ENCODE peak calls at places on chromosomes 11 and 22, in five cellular contexts. J is WTC11, P is A549, R is H1, V is HepG2. O is an unnamed sample.

GRCh38 chr11:66478823-66479740 is 1.2 kb upstream of the DPP3 start:
- DNase-seq in J (peak), P (peak), R (no peak), V (peak), O (peak)

GRCh38 chr11:130163346-130164220 is 4.0 kb downstream of the ST14 start:
- DNase-seq in J (no peak), R (no peak), V (peak), P (peak), O (no peak)

GRCh38 chr11:113991718-113992458 is 17.0 kb downstream of the HTR3A start:
- DNase-seq in V (no peak), P (no peak), J (no peak), R (no peak), O (no peak)

GRCh38 chr11:518463-519202 is 11.6 kb upstream of the RNH1 start:
- DNase-seq in J (peak), V (peak), P (peak), R (peak), O (peak)

GRCh38 chr11:123255909-123256308 is 60.9 kb upstream of the CLMP start:
- DNase-seq in R (no peak), V (no peak), J (peak), P (no peak), O (no peak)

GRCh38 chr11:17563248-17563647 is 16.2 kb downstream of the OTOG start:
- DNase-seq in J (peak), R (no peak), V (no peak), P (peak), O (no peak)

GRCh38 chr11:1422481-1422880 is 32.7 kb downstream of the BRSK2 start:
- DNase-seq in R (no peak), J (peak), P (peak), V (no peak), O (no peak)

GRCh38 chr11:123197711-123198110 is 2.7 kb upstream of the CLMP start:
- DNase-seq in R (no peak), V (no peak), P (no peak), J (no peak), O (no peak)

GRCh38 chr22:39690901-39691620 is 120.5 kb downstream of the CACNA1I start:
- DNase-seq in V (no peak), J (peak), R (no peak), P (no peak), O (no peak)

GRCh38 chr11:88246680-88247079 is 71.4 kb upstream of the RAB38 start:
- DNase-seq in J (no peak), V (no peak), R (no peak), P (peak), O (no peak)

GRCh38 chr11:134341805-134342571 is 10.2 kb downstream of the GLB1L2 start:
- DNase-seq in J (no peak), P (no peak), V (no peak), R (no peak), O (no peak)

GRCh38 chr22:30305519-30305905 is 16.2 kb upstream of the CASTOR1 start:
- DNase-seq in P (no peak), J (no peak), R (no peak), V (no peak), O (peak)

GRCh38 chr22:23786752-23787599 is at the start of gene SMARCB1:
- DNase-seq in R (no peak), V (peak), P (peak), J (peak), O (peak)

GRCh38 chr11:94134651-94135512 is 6.2 kb downstream of the PANX1 start:
- DNase-seq in J (no peak), R (no peak), V (no peak), P (no peak), O (peak)

GRCh38 chr11:26764825-26765224 is 43.0 kb upstream of the SLC5A12 start:
- DNase-seq in J (no peak), P (no peak), R (no peak), V (no peak), O (no peak)

GRCh38 chr22:21837184-21837979 is 30.1 kb downstream of the MAPK1 start:
- DNase-seq in P (peak), V (peak), J (no peak), R (peak), O (peak)

GRCh38 chr11:129333873-129334272 is 41.8 kb upstream of the BARX2 start:
- DNase-seq in P (no peak), J (no peak), V (no peak), R (no peak), O (no peak)

GRCh38 chr11:38169286-38169685 is 1571.2 kb upstream of the RAG2 start:
- DNase-seq in R (no peak), V (peak), P (no peak), J (no peak), O (peak)

GRCh38 chr11:8106679-8107078 is 25.7 kb downstream of the TUB start:
- DNase-seq in V (no peak), R (no peak), P (no peak), J (no peak), O (no peak)

GRCh38 chr11:19951558-19952083 is 208.7 kb downstream of the DBX1 start:
- DNase-seq in V (peak), R (no peak), J (no peak), P (peak), O (peak)

GRCh38 chr11:45083544-45084087 is 62.8 kb upstream of the PRDM11 start:
- DNase-seq in J (peak), R (no peak), V (peak), P (peak), O (no peak)

GRCh38 chr11:58394195-58394594 is 12.5 kb downstream of the OR5B3 start:
- DNase-seq in J (no peak), P (no peak), V (peak), R (no peak), O (peak)

GRCh38 chr22:31244044-31244942 is 32.2 kb downstream of the LIMK2 start:
- DNase-seq in V (peak), P (peak), J (peak), R (peak), O (peak)

GRCh38 chr11:104001474-104001873 is 35.0 kb upstream of the DDI1 start:
- DNase-seq in J (no peak), V (no peak), R (no peak), P (no peak), O (no peak)

GRCh38 chr22:35977136-35977535 is 51.5 kb downstream of the RBFOX2 start:
- DNase-seq in R (no peak), J (no peak), V (no peak), P (no peak), O (no peak)

GRCh38 chr11:63840356-63841060 is 1.6 kb downstream of the MARK2 start:
- DNase-seq in R (no peak), J (no peak), P (no peak), V (no peak), O (peak)

GRCh38 chr22:50016988-50017700 is 4.6 kb upstream of the IL17REL start:
- DNase-seq in P (no peak), R (no peak), J (no peak), V (no peak), O (no peak)

GRCh38 chr11:132719684-132720083 is 812.6 kb downstream of the OPCML start:
- DNase-seq in V (no peak), J (no peak), R (no peak), P (no peak), O (no peak)

GRCh38 chr22:30829901-30830550 is 135.4 kb downstream of the OSBP2 start:
- DNase-seq in R (no peak), V (no peak), J (no peak), P (peak), O (peak)

GRCh38 chr11:125429174-125429707 is 66.8 kb downstream of the FEZ1 start:
- DNase-seq in V (peak), P (peak), J (peak), R (peak), O (peak)

GRCh38 chr11:118373263-118373662 is 13.9 kb downstream of the UBE4A start:
- DNase-seq in R (no peak), P (no peak), J (no peak), V (no peak), O (no peak)

GRCh38 chr11:83051760-83052671 is 19.7 kb downstream of the RAB30 start:
- DNase-seq in J (no peak), V (no peak), R (no peak), P (peak), O (peak)

GRCh38 chr11:17741487-17741886 is 6.9 kb downstream of the KCNC1 start:
- DNase-seq in P (no peak), J (no peak), R (no peak), V (no peak), O (no peak)

GRCh38 chr22:44386386-44387035 is 73.8 kb upstream of the SHISAL1 start:
- DNase-seq in R (no peak), V (no peak), J (no peak), P (no peak), O (no peak)

GRCh38 chr11:19868281-19868821 is 155.7 kb downstream of the NAV2 start:
- DNase-seq in V (no peak), P (no peak), R (no peak), J (no peak), O (peak)

GRCh38 chr11:45052361-45052760 is 94.1 kb upstream of the PRDM11 start:
- DNase-seq in J (no peak), P (no peak), R (no peak), V (no peak), O (no peak)

GRCh38 chr11:31254411-31254810 is 115.1 kb downstream of the DCDC1 start:
- DNase-seq in V (no peak), J (no peak), P (no peak), R (no peak), O (no peak)

GRCh38 chr22:20651286-20651685 is 122.6 kb upstream of the SERPIND1 start:
- DNase-seq in J (no peak), R (no peak), P (no peak), V (no peak), O (no peak)
- TF ChIP-seq JUN in J (no peak), R (no peak), P (no peak), V (no peak), O (no peak)

GRCh38 chr11:121321614-121322243 is 29.2 kb downstream of the SC5D start:
- DNase-seq in R (peak), P (peak), J (peak), V (no peak), O (no peak)
- TF ChIP-seq JUN in R (no peak), P (no peak), J (no peak), V (no peak), O (no peak)

DNA sequence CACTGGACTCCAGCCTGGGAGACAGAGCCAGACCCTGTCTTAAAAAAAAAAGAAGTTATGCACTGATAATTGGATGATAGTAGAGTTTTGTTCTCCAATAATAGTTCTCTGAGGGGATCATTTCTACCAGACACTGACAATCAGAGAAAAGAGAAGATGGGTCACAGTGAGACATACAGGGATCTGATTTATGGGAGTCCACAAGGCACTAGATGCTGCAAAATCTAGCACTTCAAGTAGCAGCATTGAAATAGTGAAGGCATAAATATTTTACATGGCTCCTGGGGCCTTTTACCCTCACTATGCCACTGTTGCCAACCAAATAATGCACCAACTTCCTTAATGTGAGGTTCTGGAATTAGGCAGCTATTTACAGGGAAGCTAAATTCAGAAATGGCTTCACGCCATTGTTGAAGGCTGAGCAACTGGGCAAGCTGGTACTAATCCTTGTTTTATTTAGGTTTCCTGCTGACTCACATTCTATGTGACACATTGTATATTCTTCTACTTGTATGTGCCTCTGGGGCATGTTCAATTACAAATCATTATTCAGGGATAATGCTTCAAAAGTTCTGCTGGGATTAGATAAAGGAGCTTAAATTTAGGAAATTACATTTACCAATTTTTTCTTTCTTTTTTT is 38.2 kb upstream of the ABTB2 start:
- DNase-seq in P (peak), R (no peak), J (no peak), V (no peak), O (peak)
- TF ChIP-seq JUN in P (no peak), R (no peak), J (no peak), V (no peak), O (no peak)

GRCh38 chr11:28621648-28622215 is 513.5 kb downstream of the METTL15 start:
- DNase-seq in P (no peak), V (no peak), R (no peak), J (no peak), O (peak)
- TF ChIP-seq JUN in P (no peak), V (no peak), R (no peak), J (no peak), O (no peak)

GRCh38 chr11:61342207-61342803 is 9.3 kb downstream of the TKFC start:
- DNase-seq in P (no peak), R (no peak), J (no peak), V (no peak), O (no peak)

GRCh38 chr11:61347916-61348461 is 13.7 kb downstream of the CYB561A3 start:
- DNase-seq in R (no peak), J (no peak), V (no peak), P (no peak), O (peak)

GRCh38 chr11:61343792-61344745 is 11.0 kb downstream of the TKFC start:
- DNase-seq in V (no peak), J (no peak), R (no peak), P (no peak), O (no peak)

GRCh38 chr11:61345954-61346814 is 13.2 kb downstream of the TKFC start:
- DNase-seq in P (no peak), V (no peak), J (no peak), R (no peak), O (no peak)

DNA sequence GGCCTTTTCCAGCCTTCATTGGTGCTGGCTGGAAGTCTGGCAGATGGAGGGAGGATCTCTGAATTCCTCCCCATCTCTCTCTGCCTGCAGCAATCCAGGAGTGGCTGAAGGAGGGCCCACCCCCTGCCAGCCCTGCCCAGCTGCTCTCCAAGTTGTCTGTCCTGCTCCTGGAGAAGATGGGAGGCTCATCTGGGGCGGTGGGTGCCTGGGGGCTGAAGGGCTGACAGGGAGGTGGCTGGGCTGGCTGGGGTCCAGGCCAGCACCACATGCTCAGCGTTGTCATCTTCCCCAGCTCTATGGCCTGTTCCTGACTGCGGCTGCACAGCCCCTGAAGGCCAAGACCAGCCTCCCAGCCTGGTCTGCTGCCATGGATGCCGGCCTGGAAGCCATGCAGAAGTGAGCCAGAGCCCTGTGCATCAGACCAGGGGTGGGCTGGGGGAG is 12.2 kb downstream of the TKFC start:
- DNase-seq in P (no peak), V (no peak), J (no peak), R (no peak), O (no peak)
- TF ChIP-seq JUN in P (no peak), V (no peak), J (no peak), R (no peak), O (no peak)

DNA sequence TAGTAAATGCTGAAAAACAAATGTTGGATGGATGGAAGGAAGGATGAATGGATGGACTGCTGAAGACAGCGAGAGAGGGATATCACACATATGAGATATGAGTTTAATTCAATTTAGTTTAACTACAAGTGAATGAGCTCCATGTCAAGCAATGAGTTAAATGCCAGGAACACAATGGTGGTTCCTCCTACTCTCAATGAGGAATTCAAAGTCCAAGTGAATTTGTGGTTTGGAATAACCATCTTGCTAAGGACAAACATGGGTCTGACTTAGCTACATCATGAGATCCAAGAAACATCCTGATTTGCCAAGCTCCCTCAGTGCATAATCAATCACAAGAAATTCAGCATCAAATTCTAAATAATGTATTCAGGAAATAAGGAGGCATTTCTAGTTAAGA is 26.1 kb upstream of the PPP2R1B start:
- DNase-seq in J (no peak), R (no peak), P (no peak), V (peak), O (no peak)
- TF ChIP-seq JUN in J (no peak), R (no peak), P (no peak), V (no peak), O (no peak)

DNA sequence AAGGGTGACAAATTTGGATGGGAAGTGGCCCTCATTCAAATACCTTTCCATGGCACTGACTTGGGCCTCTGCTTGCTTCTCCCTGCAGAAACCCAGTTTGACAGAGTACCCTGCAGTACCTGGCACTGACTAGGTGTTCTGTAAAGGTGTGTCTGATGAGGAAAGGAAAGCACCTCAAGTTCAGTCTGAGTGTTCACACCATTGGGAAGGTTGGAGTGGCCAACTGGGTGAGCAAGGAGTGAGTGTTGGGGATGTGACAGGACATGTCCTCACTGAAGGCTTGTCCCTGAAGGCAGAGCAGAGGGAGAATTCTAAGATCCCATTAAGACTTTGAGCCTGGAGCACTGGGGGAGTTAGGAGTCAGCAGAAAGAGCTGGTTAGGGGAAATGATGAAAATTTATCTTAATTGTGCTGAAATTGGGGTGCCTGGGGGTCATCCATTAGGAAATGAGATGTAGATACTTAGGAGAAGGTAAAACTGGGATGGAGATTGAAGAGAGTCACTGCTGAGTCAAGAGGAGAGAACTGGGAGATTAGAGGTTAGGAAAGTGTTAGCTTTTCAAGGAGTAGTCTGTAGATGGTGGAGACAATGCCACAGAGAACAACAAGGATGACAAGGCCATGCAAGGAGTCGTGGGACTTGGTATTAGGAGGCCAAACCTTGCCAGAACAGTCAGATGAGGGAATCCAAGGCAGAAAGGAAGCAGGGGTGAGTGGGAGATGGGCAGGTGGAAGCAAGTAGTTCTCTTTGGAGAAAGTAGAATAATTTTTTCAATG is 6.1 kb downstream of the SREBF2 start:
- DNase-seq in R (no peak), P (no peak), J (no peak), V (no peak), O (no peak)
- TF ChIP-seq JUN in R (no peak), P (no peak), J (no peak), V (no peak), O (no peak)

GRCh38 chr11:69353696-69354544 is 60.0 kb downstream of the MYEOV start:
- DNase-seq in R (no peak), V (no peak), J (no peak), P (no peak), O (no peak)

GRCh38 chr11:69356703-69357457 is 62.9 kb downstream of the MYEOV start:
- DNase-seq in V (no peak), P (no peak), R (no peak), J (no peak), O (no peak)

GRCh38 chr11:69354545-69354897 is 60.6 kb downstream of the MYEOV start:
- DNase-seq in J (no peak), P (no peak), R (no peak), V (no peak), O (no peak)

GRCh38 chr11:69355959-69356702 is 62.2 kb downstream of the MYEOV start:
- DNase-seq in J (no peak), P (no peak), V (no peak), R (no peak), O (no peak)

DNA sequence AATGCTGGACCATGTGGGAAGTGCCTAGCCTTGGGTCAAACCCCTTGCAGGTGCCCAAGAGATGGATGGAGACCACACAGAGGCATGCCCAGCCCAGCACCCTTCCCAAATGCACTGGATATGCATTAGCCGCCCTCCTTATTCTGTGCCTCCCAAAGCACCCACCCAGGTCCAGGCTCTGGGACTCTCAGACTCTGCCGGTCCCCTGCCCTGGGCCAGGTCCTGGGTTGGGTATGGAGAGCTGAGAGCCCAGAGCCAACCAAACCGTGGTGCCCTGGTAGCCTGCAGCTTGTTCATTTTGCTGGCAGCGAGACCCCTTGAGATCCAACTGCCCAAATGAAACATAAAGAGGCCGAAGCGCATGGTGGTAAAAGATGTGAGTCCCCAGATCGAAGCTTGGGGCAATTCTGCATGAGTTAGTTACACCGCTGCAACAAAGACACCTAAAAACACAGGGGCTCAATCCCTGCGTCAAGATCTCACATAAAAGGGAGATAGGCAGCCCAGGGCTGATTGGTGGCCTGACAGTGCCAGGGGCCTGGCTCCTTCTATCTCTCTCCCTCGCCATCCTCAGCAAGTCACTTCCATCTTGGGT is 61.5 kb downstream of the MYEOV start:
- DNase-seq in J (no peak), V (no peak), R (no peak), P (no peak), O (no peak)
- TF ChIP-seq JUN in J (no peak), V (no peak), R (no peak), P (no peak), O (no peak)

O was measured in endothelial cell of umbilical vein.